ENCODE peak calls at places on chromosomes 5 and 9, in six cellular contexts. H, J, R, S, C and G are unnamed samples.

GRCh38 chr5:109691248-109691574 is 1.5 kb downstream of the MAN2A1 start:
- DNase-seq in H (no peak), J (no peak), R (no peak), S (no peak), C (no peak), G (no peak)

GRCh38 chr9:86202338-86202882 is 57.0 kb downstream of the C9orf153 start:
- DNase-seq in H (peak), J (no peak), R (no peak), S (peak), C (peak), G (peak)

GRCh38 chr9:127418037-127418471 is 6.1 kb upstream of the ZNF79 start:
- DNase-seq in H (peak), J (no peak), R (no peak), S (no peak), C (no peak), G (no peak)

GRCh38 chr9:126295516-126295915 is 31.1 kb upstream of the MVB12B start:
- DNase-seq in H (no peak), J (no peak), R (no peak), S (no peak), C (no peak), G (no peak)

GRCh38 chr9:136621734-136622093 is 41.0 kb upstream of the EGFL7 start:
- DNase-seq in H (no peak), J (no peak), R (no peak), S (no peak), C (no peak), G (no peak)

GRCh38 chr5:16754621-16755020 is 137.8 kb upstream of the RETREG1 start:
- DNase-seq in H (peak), J (no peak), R (no peak), S (no peak), C (no peak), G (no peak)

GRCh38 chr5:173204185-173204979 is 30.6 kb downstream of the NKX2-5 start:
- DNase-seq in H (no peak), J (no peak), R (no peak), S (peak), C (peak), G (peak)

GRCh38 chr5:172548311-172548731 is 92.7 kb upstream of the NEURL1B start:
- DNase-seq in H (peak), J (no peak), R (no peak), S (no peak), C (no peak), G (no peak)

GRCh38 chr9:93500571-93501298 is 47.4 kb upstream of the FAM120AOS start:
- DNase-seq in H (no peak), J (no peak), R (no peak), S (no peak), C (no peak), G (no peak)

GRCh38 chr9:81535542-81536241 is 153.7 kb downstream of the TLE1 start:
- DNase-seq in H (peak), J (no peak), R (no peak), S (no peak), C (no peak), G (no peak)

GRCh38 chr5:122182491-122182921 is 53.2 kb downstream of the ZNF474 start:
- DNase-seq in H (peak), J (peak), R (peak), S (peak), C (no peak), G (peak)

GRCh38 chr9:7045361-7045760 is 287.6 kb downstream of the KDM4C start:
- DNase-seq in H (no peak), J (no peak), R (no peak), S (no peak), C (no peak), G (no peak)

GRCh38 chr5:68646142-68646541 is 430.6 kb downstream of the PIK3R1 start:
- DNase-seq in H (no peak), J (no peak), R (no peak), S (no peak), C (no peak), G (no peak)

GRCh38 chr5:31464081-31464480 is 67.8 kb downstream of the DROSHA start:
- DNase-seq in H (no peak), J (no peak), R (no peak), S (peak), C (no peak), G (no peak)

GRCh38 chr9:3495850-3496249 is 30.0 kb downstream of the RFX3 start:
- DNase-seq in H (no peak), J (no peak), R (no peak), S (no peak), C (no peak), G (no peak)

GRCh38 chr5:146369691-146370090 is 31.1 kb downstream of the POU4F3 start:
- DNase-seq in H (no peak), J (no peak), R (no peak), S (peak), C (no peak), G (peak)

GRCh38 chr9:122978586-122978985 is 37.8 kb downstream of the RABGAP1 start:
- DNase-seq in H (no peak), J (no peak), R (no peak), S (no peak), C (no peak), G (no peak)

GRCh38 chr9:12775963-12776774 is 1.3 kb downstream of the LURAP1L start:
- DNase-seq in H (peak), J (peak), R (peak), S (peak), C (peak), G (peak)

GRCh38 chr9:18256574-18256973 is 217.4 kb upstream of the ADAMTSL1 start:
- DNase-seq in H (no peak), J (no peak), R (no peak), S (no peak), C (no peak), G (peak)

GRCh38 chr9:76620586-76620985 is 143.7 kb upstream of the PCA3 start:
- DNase-seq in H (no peak), J (no peak), R (no peak), S (no peak), C (no peak), G (no peak)

GRCh38 chr5:95102080-95102479 is 182.8 kb downstream of the MCTP1 start:
- DNase-seq in H (peak), J (no peak), R (no peak), S (no peak), C (no peak), G (no peak)

GRCh38 chr5:36878421-36879088 is 2.0 kb downstream of the NIPBL start:
- DNase-seq in H (peak), J (peak), R (peak), S (no peak), C (no peak), G (peak)

GRCh38 chr5:134545070-134545868 is 19.8 kb downstream of the JADE2 start:
- DNase-seq in H (no peak), J (no peak), R (peak), S (no peak), C (no peak), G (no peak)

GRCh38 chr9:106697799-106698591 is 165.0 kb upstream of the ZNF462 start:
- DNase-seq in H (no peak), J (peak), R (peak), S (no peak), C (no peak), G (peak)

GRCh38 chr5:172133359-172134029 is 54.5 kb downstream of the STK10 start:
- DNase-seq in H (no peak), J (peak), R (peak), S (peak), C (peak), G (peak)

GRCh38 chr9:132584616-132585560 is 2.5 kb downstream of the BARHL1 start:
- DNase-seq in H (peak), J (no peak), R (no peak), S (no peak), C (no peak), G (no peak)

GRCh38 chr9:77679696-77680359 is 31.7 kb upstream of the GNA14 start:
- DNase-seq in H (no peak), J (no peak), R (no peak), S (no peak), C (no peak), G (no peak)

GRCh38 chr5:93191426-93191825 is 389.6 kb downstream of the NR2F1-AS1 start:
- DNase-seq in H (no peak), J (no peak), R (no peak), S (no peak), C (no peak), G (no peak)

GRCh38 chr5:61731267-61731945 is 399.3 kb downstream of the ZSWIM6 start:
- DNase-seq in H (no peak), J (no peak), R (no peak), S (no peak), C (no peak), G (no peak)

GRCh38 chr9:126723807-126724172 is 81.0 kb upstream of the ZBTB43 start:
- DNase-seq in H (peak), J (no peak), R (no peak), S (no peak), C (no peak), G (no peak)

GRCh38 chr9:35661756-35662350 is 3.1 kb downstream of the ARHGEF39 start:
- DNase-seq in H (no peak), J (no peak), R (no peak), S (no peak), C (no peak), G (no peak)

GRCh38 chr9:21993007-21993406 is 1.2 kb downstream of the CDKN2A start:
- DNase-seq in H (no peak), J (no peak), R (no peak), S (no peak), C (no peak), G (no peak)

GRCh38 chr9:21995652-21996275 is 1.2 kb downstream of the CDKN2B-AS1 start:
- DNase-seq in H (peak), J (peak), R (peak), S (no peak), C (no peak), G (no peak)

GRCh38 chr9:21993893-21994525 is at the start of gene CDKN2A:
- DNase-seq in H (peak), J (no peak), R (peak), S (no peak), C (no peak), G (peak)

GRCh38 chr9:21994996-21995651 is 533 bp downstream of the CDKN2B-AS1 start:
- DNase-seq in H (peak), J (peak), R (peak), S (no peak), C (no peak), G (peak)

DNA sequence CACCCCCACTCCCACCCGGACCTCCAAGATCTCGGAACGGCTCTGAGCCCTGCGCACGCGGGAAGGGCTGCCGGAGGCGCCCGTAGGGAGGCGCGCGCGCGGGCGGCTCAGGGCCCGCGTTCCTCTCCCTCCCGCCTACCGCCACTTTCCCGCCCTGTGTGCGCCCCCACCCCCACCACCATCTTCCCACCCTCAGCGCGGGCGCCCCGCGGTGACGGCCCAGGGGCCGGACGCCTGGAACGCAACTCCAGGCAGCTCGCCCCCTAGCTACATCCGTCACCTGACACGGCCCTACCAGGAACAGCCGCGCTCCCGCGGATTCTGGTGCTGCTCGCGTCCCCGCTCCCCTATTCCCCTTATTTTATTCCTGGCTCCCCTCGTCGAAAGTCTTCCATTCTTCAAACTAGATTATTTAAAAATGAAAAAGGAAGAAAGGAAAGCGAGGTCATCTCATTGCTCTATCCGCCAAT is at the start of gene CDKN2B-AS1:
- DNase-seq in H (peak), J (no peak), R (peak), S (no peak), C (no peak), G (peak)
- TF ChIP-seq CTCF in H (no peak), J (no peak), R (no peak), S (no peak), C (peak), G (no peak)

GRCh38 chr5:160899735-160900134 is 47.7 kb upstream of the ATP10B start:
- DNase-seq in H (peak), J (no peak), R (no peak), S (no peak), C (no peak), G (no peak)
- TF ChIP-seq CTCF in H (no peak), J (no peak), R (no peak), S (no peak), C (no peak), G (no peak)

GRCh38 chr5:66503203-66503789 is 92.9 kb upstream of the MAST4 start:
- DNase-seq in H (no peak), J (no peak), R (no peak), S (no peak), C (no peak), G (no peak)

GRCh38 chr5:66494437-66494836 is 101.8 kb upstream of the MAST4 start:
- DNase-seq in H (peak), J (no peak), R (no peak), S (no peak), C (no peak), G (no peak)

DNA sequence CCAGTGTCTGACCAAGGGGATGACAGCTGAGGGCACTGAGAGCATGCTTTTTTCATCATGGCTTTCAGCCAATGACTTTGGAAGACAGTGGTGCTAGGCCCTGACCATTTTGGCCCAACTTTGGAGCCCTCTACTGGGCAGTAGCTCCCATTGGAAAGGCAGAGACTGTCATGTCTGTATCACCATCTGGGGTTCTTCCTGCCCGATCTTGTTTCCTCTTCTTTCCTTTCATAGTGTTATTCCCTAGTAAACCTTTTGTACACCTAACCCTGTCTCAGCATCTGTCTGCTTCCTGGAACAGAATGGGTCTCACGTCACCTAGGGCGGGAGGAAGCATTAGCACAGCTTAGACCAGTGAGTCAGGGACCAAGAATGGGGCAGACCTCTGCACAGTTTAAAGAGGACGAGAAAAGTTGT is 97.4 kb upstream of the MAST4 start:
- DNase-seq in H (peak), J (no peak), R (peak), S (no peak), C (no peak), G (no peak)
- TF ChIP-seq CTCF in H (peak), J (no peak), R (peak), S (peak), C (no peak), G (peak)

GRCh38 chr9:38068616-38068865 is 486 bp downstream of the SHB start:
- DNase-seq in H (no peak), J (no peak), R (peak), S (no peak), C (no peak), G (no peak)
- TF ChIP-seq CTCF in H (no peak), J (no peak), R (peak), S (peak), C (peak), G (no peak)

DNA sequence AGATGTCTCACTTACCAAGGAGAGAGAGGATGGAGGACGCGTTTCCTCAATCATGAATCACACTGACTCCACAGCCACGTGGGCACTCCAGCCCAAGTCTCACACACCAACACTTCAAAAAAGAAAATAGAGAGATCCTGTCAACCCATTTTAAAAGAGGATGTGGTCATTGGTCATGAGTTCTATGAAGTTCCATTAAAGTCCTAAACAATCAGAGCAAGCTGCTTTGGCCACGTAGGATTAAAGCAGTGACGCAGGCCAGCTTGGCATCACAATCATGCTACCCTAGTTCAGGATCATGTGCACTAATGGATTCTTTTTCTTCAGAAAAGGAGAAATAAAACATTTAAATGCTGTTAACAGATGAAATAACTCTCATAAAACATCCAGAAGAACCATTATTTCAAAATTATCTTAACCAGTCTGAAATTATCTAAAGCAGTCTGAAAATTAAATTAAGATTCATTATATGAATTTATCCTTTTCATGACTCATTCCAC is 108.1 kb downstream of the SEMA5A start:
- DNase-seq in H (no peak), J (no peak), R (no peak), S (no peak), C (no peak), G (peak)
- TF ChIP-seq CTCF in H (no peak), J (no peak), R (no peak), S (no peak), C (no peak), G (no peak)

GRCh38 chr5:149151717-149152116 is 10.4 kb downstream of the ABLIM3 start:
- DNase-seq in H (no peak), J (no peak), R (no peak), S (no peak), C (no peak), G (peak)
- TF ChIP-seq CTCF in H (peak), J (no peak), R (no peak), S (peak), C (peak), G (peak)

DNA sequence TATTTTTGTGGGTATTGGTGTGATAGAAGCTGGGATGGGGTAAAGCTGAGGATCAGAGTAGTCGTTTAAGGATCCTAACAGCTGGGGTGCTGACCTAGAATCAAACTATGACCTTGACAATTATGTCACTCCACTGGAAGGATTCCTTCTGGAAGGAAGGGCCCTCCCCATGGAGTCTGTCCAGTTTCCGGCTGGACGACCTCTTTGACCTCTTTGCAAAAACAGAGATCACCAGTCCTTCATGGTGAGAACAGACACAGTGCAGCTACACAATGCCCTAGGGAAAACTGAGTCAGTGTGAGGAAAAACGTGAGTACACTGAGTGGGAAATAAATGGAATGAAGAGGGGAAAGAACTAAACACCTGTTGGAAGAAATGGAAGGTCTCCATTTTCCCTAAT is 445.6 kb downstream of the MAT2B start:
- DNase-seq in H (no peak), J (no peak), R (peak), S (no peak), C (no peak), G (no peak)
- TF ChIP-seq CTCF in H (no peak), J (no peak), R (no peak), S (no peak), C (no peak), G (no peak)